ENCODE peak calls at places on chromosomes 1 and 21, in five cellular contexts. One of them, this sample, is unnamed.

GRCh38 chr1:28507646-28508434 is 2.0 kb downstream of the RCC1 start:
- DNase-seq in neuronal stem cell: no peak
- DNase-seq in IMR-90: no peak
- DNase-seq in H9: no peak
- DNase-seq in H1: no peak
- DNase-seq in this sample: no peak

GRCh38 chr1:22665752-22666151 is 12.7 kb downstream of the C1QB start:
- DNase-seq in IMR-90: peak
- DNase-seq in H1: no peak
- DNase-seq in H9: peak
- DNase-seq in neuronal stem cell: peak
- DNase-seq in this sample: peak

GRCh38 chr1:7390604-7391000 is 380.5 kb upstream of the VAMP3 start:
- DNase-seq in IMR-90: no peak
- DNase-seq in H9: peak
- DNase-seq in neuronal stem cell: no peak
- DNase-seq in H1: no peak
- DNase-seq in this sample: no peak

GRCh38 chr1:40899230-40899870 is 37.2 kb upstream of the CITED4 start:
- DNase-seq in H1: no peak
- DNase-seq in H9: peak
- DNase-seq in neuronal stem cell: no peak
- DNase-seq in IMR-90: no peak
- DNase-seq in this sample: no peak

GRCh38 chr1:69451196-69451595 is 116.5 kb upstream of the LRRC7 start:
- DNase-seq in H9: peak
- DNase-seq in neuronal stem cell: no peak
- DNase-seq in H1: no peak
- DNase-seq in IMR-90: no peak
- DNase-seq in this sample: no peak

GRCh38 chr1:157985473-157985872 is 8.0 kb upstream of the KIRREL1 start:
- DNase-seq in H9: no peak
- DNase-seq in neuronal stem cell: no peak
- DNase-seq in IMR-90: no peak
- DNase-seq in H1: no peak
- DNase-seq in this sample: no peak

GRCh38 chr1:23193391-23194118 is 23.7 kb downstream of the HTR1D start:
- DNase-seq in H9: no peak
- DNase-seq in neuronal stem cell: no peak
- DNase-seq in H1: no peak
- DNase-seq in IMR-90: no peak
- DNase-seq in this sample: no peak

GRCh38 chr1:39445573-39445972 is 45.9 kb upstream of the BMP8A start:
- DNase-seq in H1: no peak
- DNase-seq in H9: no peak
- DNase-seq in neuronal stem cell: no peak
- DNase-seq in IMR-90: no peak
- DNase-seq in this sample: no peak

GRCh38 chr1:27626031-27626935 is 8.7 kb downstream of the FGR start:
- DNase-seq in IMR-90: no peak
- DNase-seq in H1: no peak
- DNase-seq in neuronal stem cell: no peak
- DNase-seq in H9: no peak
- DNase-seq in this sample: no peak

GRCh38 chr1:230204852-230205251 is 137.8 kb downstream of the GALNT2 start:
- DNase-seq in IMR-90: no peak
- DNase-seq in H9: no peak
- DNase-seq in H1: no peak
- DNase-seq in neuronal stem cell: no peak
- DNase-seq in this sample: no peak

GRCh38 chr21:28624626-28625025 is 368.1 kb downstream of the LTN1 start:
- DNase-seq in H9: no peak
- DNase-seq in neuronal stem cell: no peak
- DNase-seq in IMR-90: no peak
- DNase-seq in H1: no peak
- DNase-seq in this sample: no peak

GRCh38 chr1:198118136-198118535 is 38.7 kb upstream of the NEK7 start:
- DNase-seq in H1: no peak
- DNase-seq in neuronal stem cell: no peak
- DNase-seq in H9: no peak
- DNase-seq in IMR-90: peak
- DNase-seq in this sample: peak

GRCh38 chr1:8889925-8890785 is 11.7 kb upstream of the ENO1 start:
- DNase-seq in H1: no peak
- DNase-seq in H9: no peak
- DNase-seq in IMR-90: peak
- DNase-seq in neuronal stem cell: no peak
- DNase-seq in this sample: peak

GRCh38 chr1:19182223-19182622 is 27.8 kb downstream of the UBR4 start:
- DNase-seq in H9: no peak
- DNase-seq in neuronal stem cell: no peak
- DNase-seq in H1: no peak
- DNase-seq in IMR-90: no peak
- DNase-seq in this sample: no peak

DNA sequence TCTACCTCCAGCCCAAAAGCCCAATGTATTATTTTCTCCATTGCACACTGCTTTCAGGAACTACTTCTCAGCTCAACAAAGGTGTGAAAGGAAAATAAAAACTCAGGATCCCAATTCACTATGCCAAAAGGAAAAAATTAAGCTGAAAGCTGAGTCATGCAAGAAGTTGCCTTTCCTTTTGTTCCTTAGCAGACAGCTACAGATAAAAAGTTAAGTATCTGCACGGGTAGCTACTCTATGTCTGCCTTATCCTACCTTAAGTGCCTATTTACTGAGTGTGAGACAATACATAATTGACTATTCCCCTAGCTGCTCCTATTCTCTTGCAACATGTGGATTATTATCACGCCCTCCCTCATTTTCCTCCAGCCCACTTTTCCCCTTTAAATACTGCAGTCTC is 84.1 kb downstream of the ADCY10 start:
- DNase-seq in IMR-90: no peak
- DNase-seq in H9: no peak
- DNase-seq in neuronal stem cell: no peak
- DNase-seq in H1: no peak
- DNase-seq in this sample: no peak
- H2BK15ac ChIP-seq in IMR-90: no peak
- H2BK15ac ChIP-seq in H9: no peak
- H2BK15ac ChIP-seq in neuronal stem cell: no peak
- H2BK15ac ChIP-seq in H1: no peak
- H2BK15ac ChIP-seq in this sample: no peak

DNA sequence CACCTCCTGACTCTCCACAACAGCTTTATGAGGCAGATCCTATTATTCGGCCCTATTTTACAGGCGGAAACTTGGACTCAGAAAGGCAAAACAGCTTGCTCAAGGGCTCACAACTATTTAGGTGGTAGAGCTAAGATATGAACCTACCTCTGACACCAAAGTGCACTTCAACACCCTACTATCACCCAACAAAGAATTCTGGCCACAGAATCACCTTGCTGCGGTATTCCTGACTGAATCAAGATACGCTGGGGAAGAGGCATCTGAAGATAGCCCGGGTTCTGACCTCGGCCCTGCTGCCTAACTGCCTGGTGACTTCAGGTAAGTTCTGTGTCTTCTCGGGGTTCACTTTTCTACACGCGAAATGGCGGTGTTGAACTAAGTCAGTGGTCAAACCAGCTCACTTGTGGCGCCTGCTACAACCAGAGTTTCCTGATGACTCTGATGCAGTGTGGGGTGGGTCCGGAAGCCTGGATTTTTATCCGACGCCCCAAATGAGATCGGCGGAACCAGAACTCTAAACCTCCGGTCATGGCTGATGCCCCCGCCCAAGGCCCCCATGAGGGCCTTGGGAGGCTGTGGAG is 608 bp downstream of the PEF1 start:
- DNase-seq in neuronal stem cell: no peak
- DNase-seq in IMR-90: no peak
- DNase-seq in H9: no peak
- DNase-seq in H1: no peak
- DNase-seq in this sample: no peak
- H2BK5ac ChIP-seq in neuronal stem cell: peak
- H2BK5ac ChIP-seq in IMR-90: peak
- H2BK5ac ChIP-seq in H9: peak
- H2BK5ac ChIP-seq in H1: peak
- H2BK5ac ChIP-seq in this sample: peak

GRCh38 chr1:2882968-2883696 is 81.6 kb upstream of the TTC34 start:
- DNase-seq in neuronal stem cell: no peak
- DNase-seq in H1: no peak
- DNase-seq in IMR-90: no peak
- DNase-seq in H9: no peak
- DNase-seq in this sample: no peak

GRCh38 chr1:2881556-2881955 is 80.1 kb upstream of the TTC34 start:
- DNase-seq in IMR-90: no peak
- DNase-seq in H9: no peak
- DNase-seq in H1: no peak
- DNase-seq in neuronal stem cell: no peak
- DNase-seq in this sample: no peak

GRCh38 chr1:2886631-2887030 is 85.1 kb upstream of the TTC34 start:
- DNase-seq in H1: no peak
- DNase-seq in H9: no peak
- DNase-seq in IMR-90: no peak
- DNase-seq in neuronal stem cell: no peak
- DNase-seq in this sample: no peak

GRCh38 chr1:2888281-2888845 is 86.9 kb upstream of the TTC34 start:
- DNase-seq in neuronal stem cell: no peak
- DNase-seq in H9: no peak
- DNase-seq in IMR-90: no peak
- DNase-seq in H1: no peak
- DNase-seq in this sample: no peak

GRCh38 chr1:2885001-2885400 is 83.5 kb upstream of the TTC34 start:
- DNase-seq in H9: no peak
- DNase-seq in IMR-90: no peak
- DNase-seq in neuronal stem cell: no peak
- DNase-seq in H1: no peak
- DNase-seq in this sample: no peak
- H3K14ac ChIP-seq in H9: no peak
- H3K14ac ChIP-seq in IMR-90: no peak
- H3K14ac ChIP-seq in neuronal stem cell: no peak
- H3K14ac ChIP-seq in H1: no peak
- H3K14ac ChIP-seq in this sample: no peak

GRCh38 chr1:1245840-1246205 is 699 bp downstream of the C1QTNF12 start:
- DNase-seq in neuronal stem cell: no peak
- DNase-seq in H1: no peak
- DNase-seq in H9: no peak
- DNase-seq in IMR-90: no peak
- DNase-seq in this sample: no peak
- H2BK15ac ChIP-seq in neuronal stem cell: peak
- H2BK15ac ChIP-seq in H1: no peak
- H2BK15ac ChIP-seq in H9: no peak
- H2BK15ac ChIP-seq in IMR-90: no peak
- H2BK15ac ChIP-seq in this sample: peak

DNA sequence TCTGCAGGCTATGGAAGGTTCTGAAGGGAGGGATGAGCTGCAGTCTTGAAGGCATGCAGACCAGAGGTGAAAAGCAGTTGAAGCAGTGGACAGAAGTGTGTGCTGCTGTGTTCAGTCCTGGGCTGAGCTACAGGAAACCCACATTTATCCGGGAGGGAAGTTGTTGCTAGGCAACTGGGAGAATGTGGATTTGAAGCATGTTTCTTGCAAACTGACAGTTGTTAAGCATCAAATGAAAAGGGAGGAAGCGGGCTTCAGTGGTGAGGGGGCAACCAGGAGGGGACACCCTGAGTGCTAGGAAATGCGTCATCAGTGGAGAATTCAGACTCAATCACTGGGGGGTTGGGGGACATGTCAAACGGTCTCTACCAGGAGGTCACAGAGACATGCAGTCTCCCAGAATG is 28.7 kb downstream of the ABCA4 start:
- DNase-seq in H9: no peak
- DNase-seq in H1: no peak
- DNase-seq in neuronal stem cell: no peak
- DNase-seq in IMR-90: peak
- DNase-seq in this sample: peak
- H2BK5ac ChIP-seq in H9: no peak
- H2BK5ac ChIP-seq in H1: no peak
- H2BK5ac ChIP-seq in neuronal stem cell: peak
- H2BK5ac ChIP-seq in IMR-90: no peak
- H2BK5ac ChIP-seq in this sample: no peak

DNA sequence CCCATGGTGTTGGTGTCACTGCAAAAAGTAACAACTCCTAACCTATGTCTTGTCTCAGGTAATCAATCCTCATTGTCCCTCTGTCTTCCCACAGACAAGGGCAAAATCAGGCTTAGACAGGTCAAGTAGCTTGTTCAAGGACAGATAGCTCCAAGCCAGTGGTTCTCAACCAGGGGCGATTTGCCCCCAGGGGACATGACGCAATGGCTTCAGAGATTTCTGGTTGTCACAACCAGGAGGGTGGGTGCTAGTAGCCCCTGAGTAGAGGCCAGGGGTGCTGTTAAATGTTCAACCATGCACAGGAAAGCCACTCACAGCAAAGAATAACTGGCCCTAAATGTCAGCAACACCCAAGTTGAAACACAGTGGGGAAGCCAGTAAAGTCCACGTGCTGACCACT is 178.9 kb downstream of the RUNX1 start:
- DNase-seq in neuronal stem cell: no peak
- DNase-seq in IMR-90: no peak
- DNase-seq in H9: no peak
- DNase-seq in H1: no peak
- DNase-seq in this sample: no peak
- H3K14ac ChIP-seq in neuronal stem cell: no peak
- H3K14ac ChIP-seq in IMR-90: no peak
- H3K14ac ChIP-seq in H9: no peak
- H3K14ac ChIP-seq in H1: no peak
- H3K14ac ChIP-seq in this sample: no peak

GRCh38 chr1:55955237-55955636 is 624.1 kb downstream of the PLPP3 start:
- DNase-seq in neuronal stem cell: no peak
- DNase-seq in H1: no peak
- DNase-seq in IMR-90: peak
- DNase-seq in H9: no peak
- DNase-seq in this sample: peak

GRCh38 chr1:55957233-55957632 is 622.1 kb downstream of the PLPP3 start:
- DNase-seq in neuronal stem cell: no peak
- DNase-seq in H1: no peak
- DNase-seq in IMR-90: no peak
- DNase-seq in H9: no peak
- DNase-seq in this sample: no peak

GRCh38 chr1:55947446-55947845 is 631.9 kb downstream of the PLPP3 start:
- DNase-seq in neuronal stem cell: no peak
- DNase-seq in IMR-90: no peak
- DNase-seq in H1: no peak
- DNase-seq in H9: no peak
- DNase-seq in this sample: no peak

DNA sequence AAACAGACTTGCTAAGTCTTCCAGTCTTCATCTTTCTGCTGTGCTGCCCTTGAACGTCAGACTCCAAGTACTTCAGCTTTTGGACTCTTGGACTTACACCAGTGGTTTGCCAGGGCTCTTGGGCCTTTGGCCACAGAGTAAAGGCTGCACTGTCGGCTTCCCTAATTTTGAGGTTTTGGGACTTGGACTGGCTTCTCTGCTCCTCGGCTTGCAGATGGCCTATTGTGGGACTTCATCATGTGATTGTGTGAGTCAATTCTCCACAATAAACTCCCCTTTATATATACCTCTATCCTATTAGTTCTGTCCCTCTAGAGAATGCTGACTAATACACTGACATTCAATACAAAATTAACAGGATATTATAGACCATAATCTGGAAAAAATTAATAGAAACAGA is 628.1 kb downstream of the PLPP3 start:
- DNase-seq in IMR-90: no peak
- DNase-seq in H9: no peak
- DNase-seq in H1: no peak
- DNase-seq in neuronal stem cell: no peak
- DNase-seq in this sample: no peak
- H2BK15ac ChIP-seq in IMR-90: no peak
- H2BK15ac ChIP-seq in H9: no peak
- H2BK15ac ChIP-seq in H1: no peak
- H2BK15ac ChIP-seq in neuronal stem cell: no peak
- H2BK15ac ChIP-seq in this sample: no peak

GRCh38 chr1:209895709-209896108 is 42.3 kb upstream of the SYT14 start:
- DNase-seq in H9: no peak
- DNase-seq in H1: no peak
- DNase-seq in IMR-90: peak
- DNase-seq in neuronal stem cell: no peak
- DNase-seq in this sample: peak
- H2BK5ac ChIP-seq in H9: no peak
- H2BK5ac ChIP-seq in H1: no peak
- H2BK5ac ChIP-seq in IMR-90: peak
- H2BK5ac ChIP-seq in neuronal stem cell: no peak
- H2BK5ac ChIP-seq in this sample: no peak